ENCODE peak calls at places on chromosomes 5 and 9, in five cellular contexts. W is IMR-90, M is A549, J is H1, S is GM12878. B is an unnamed sample.
A peak's percentile ranks its signal among the peaks of the same experiment; 100 is the strongest.

GRCh38 chr5:131628990-131629389 is 6.0 kb downstream of the RAPGEF6 start:
- DNase-seq in W (peak; percentile 62), M (peak; percentile 18), S (no peak), J (no peak), B (no peak)

GRCh38 chr5:173075137-173075868 is 19.2 kb downstream of the CREBRF start:
- DNase-seq in W (no peak), S (no peak), M (no peak), J (no peak), B (no peak)

GRCh38 chr5:50623666-50624065 is 42.8 kb upstream of the PARP8 start:
- DNase-seq in M (no peak), J (no peak), S (no peak), W (no peak), B (no peak)

GRCh38 chr5:142814122-142814521 is 43.9 kb downstream of the ARHGAP26 start:
- DNase-seq in S (no peak), M (no peak), J (no peak), W (no peak), B (no peak)

GRCh38 chr9:104858271-104858670 is 69.7 kb downstream of the ABCA1 start:
- DNase-seq in W (peak; percentile 75), M (no peak), J (no peak), S (no peak), B (no peak)

GRCh38 chr5:174825587-174825986 is 101.2 kb downstream of the MSX2 start:
- DNase-seq in W (peak; percentile 11), S (no peak), J (no peak), M (no peak), B (peak; percentile 7)

GRCh38 chr5:53027913-53028312 is 38.8 kb downstream of the ITGA2 start:
- DNase-seq in S (no peak), W (peak; percentile 82), M (peak; percentile 39), J (no peak), B (no peak)

GRCh38 chr9:72149231-72149975 is at the start of gene GDA:
- DNase-seq in M (peak; percentile 40), W (no peak), J (peak; percentile 25), S (no peak), B (peak; percentile 68)

GRCh38 chr5:115209279-115209678 is 39.6 kb upstream of the TRIM36 start:
- DNase-seq in J (no peak), W (peak; percentile 2), S (peak; percentile 95), M (no peak), B (no peak)

GRCh38 chr9:115913666-115914065 is 239.9 kb upstream of the PAPPA start:
- DNase-seq in S (no peak), M (no peak), J (no peak), W (peak; percentile 61), B (no peak)

GRCh38 chr9:110125207-110125751 is 82.7 kb downstream of the C9orf152 start:
- DNase-seq in W (peak; percentile 98), S (no peak), M (peak; percentile 94), J (peak; percentile 71), B (no peak)

GRCh38 chr5:169299651-169300467 is 1.1 kb downstream of the SLIT3 start:
- DNase-seq in W (no peak), M (peak; percentile 36), J (no peak), S (no peak), B (no peak)

GRCh38 chr5:143019614-143020515 is 249.7 kb downstream of the ARHGAP26 start:
- DNase-seq in M (no peak), W (no peak), J (no peak), S (peak; percentile 96), B (no peak)

GRCh38 chr9:115250646-115251045 is 132.7 kb upstream of the TNC start:
- DNase-seq in W (peak; percentile 98), J (no peak), M (no peak), S (no peak), B (no peak)

GRCh38 chr9:16626577-16627130 is 243.8 kb downstream of the BNC2 start:
- DNase-seq in J (no peak), S (no peak), W (peak; percentile 89), M (peak; percentile 62), B (no peak)

DNA sequence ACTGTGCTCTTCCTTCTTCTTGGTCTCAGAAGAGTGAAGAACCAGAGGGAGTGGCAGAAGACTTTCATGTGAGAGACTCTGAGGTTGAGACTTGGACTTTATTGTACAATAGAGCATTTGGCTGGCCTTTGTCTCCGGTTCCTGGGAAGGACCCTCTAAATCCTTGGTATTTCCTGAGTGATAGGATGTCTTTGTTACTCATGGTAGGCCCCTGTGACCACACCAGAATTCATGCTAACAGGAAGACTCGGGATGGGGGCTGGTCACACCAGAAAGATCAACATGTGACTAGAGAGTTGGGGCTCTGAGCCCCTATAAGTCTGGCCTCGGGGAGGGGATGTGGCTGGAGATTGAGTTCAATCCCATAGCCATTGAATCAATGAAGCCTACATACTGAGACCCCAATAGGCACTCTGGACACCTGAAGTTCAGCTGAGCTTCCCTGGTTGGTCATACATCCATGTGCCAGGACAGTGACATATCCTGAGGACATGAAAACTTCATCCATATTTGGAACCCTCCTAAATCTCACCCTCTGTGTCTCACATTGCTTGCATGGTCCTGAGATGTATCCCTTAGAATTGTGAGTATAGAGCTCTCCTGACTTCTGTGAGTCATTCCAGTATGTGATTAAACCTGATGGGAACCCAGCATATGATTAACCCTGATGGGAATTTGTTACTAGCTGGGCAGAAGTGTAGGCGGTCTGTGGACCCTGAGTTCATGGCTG is 201.7 kb downstream of the GADD45G start:
- DNase-seq in S (no peak), J (no peak), M (no peak), W (peak; percentile 20), B (no peak)
- TF ChIP-seq CEBPB in S (no peak), J (no peak), M (no peak), W (no peak), B (no peak)

DNA sequence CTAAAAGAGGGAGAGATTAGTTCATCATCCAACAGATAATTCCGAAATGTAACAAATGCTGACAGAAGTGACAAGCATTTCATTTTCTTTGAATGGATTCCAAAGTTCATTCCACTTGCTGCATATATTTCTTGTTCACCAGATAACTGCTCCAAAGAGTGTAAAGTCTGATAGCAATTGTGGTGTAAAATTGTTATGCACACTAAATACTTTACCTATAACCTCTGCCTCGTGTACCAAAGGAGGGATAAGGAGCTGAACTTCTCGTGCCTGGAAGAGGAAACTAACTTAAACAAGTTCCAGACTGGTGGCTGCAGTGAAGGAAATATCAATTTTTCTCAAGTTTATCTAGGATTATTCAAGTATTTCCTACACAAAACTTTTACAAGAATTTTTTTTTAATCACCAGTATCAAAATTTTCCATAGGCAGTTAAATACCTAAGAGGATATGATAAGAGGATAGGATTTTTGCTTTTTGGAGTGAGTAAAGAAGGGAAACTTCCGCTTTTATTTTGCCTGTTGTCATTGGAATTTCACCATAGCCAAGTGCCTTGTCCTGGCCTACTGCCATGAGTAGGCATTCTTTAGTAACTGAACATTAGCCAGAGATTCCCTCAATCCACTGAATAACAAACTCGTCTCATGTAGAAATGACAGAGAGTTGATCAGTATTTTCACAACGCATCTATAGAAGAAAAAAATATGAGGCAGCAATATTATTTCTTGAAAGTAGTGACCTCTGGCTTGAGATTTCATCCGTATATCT is 289.7 kb upstream of the ADAMTSL1 start:
- DNase-seq in M (no peak), W (no peak), S (no peak), J (no peak), B (no peak)
- TF ChIP-seq CEBPB in M (no peak), W (no peak), S (no peak), J (no peak), B (no peak)

DNA sequence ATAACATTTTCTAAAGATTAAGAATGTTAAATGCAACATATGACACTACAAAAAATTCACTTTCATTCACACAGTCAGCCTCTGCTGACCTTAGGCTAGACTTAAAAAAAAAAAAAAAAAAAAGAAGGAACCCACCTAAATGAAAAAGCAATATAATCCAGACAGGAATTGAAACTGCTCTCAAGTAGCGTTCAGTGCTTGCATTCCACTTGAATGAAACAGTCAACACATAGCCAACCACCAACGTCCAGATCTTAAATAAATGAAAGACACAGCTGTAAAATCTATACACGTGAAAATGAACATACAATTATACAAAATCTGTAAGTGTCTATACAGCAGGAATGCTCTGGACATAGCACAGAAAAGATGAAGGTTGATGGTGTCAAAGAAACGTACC is 11.4 kb downstream of the TMEM245 start:
- DNase-seq in J (no peak), W (peak; percentile 71), M (no peak), S (no peak), B (no peak)
- TF ChIP-seq CEBPB in J (no peak), W (no peak), M (no peak), S (no peak), B (no peak)

GRCh38 chr9:36874921-36875320 is 159.1 kb downstream of the PAX5 start:
- DNase-seq in J (no peak), W (peak; percentile 10), S (no peak), M (no peak), B (no peak)
- TF ChIP-seq CEBPB in J (no peak), W (no peak), S (no peak), M (no peak), B (no peak)

DNA sequence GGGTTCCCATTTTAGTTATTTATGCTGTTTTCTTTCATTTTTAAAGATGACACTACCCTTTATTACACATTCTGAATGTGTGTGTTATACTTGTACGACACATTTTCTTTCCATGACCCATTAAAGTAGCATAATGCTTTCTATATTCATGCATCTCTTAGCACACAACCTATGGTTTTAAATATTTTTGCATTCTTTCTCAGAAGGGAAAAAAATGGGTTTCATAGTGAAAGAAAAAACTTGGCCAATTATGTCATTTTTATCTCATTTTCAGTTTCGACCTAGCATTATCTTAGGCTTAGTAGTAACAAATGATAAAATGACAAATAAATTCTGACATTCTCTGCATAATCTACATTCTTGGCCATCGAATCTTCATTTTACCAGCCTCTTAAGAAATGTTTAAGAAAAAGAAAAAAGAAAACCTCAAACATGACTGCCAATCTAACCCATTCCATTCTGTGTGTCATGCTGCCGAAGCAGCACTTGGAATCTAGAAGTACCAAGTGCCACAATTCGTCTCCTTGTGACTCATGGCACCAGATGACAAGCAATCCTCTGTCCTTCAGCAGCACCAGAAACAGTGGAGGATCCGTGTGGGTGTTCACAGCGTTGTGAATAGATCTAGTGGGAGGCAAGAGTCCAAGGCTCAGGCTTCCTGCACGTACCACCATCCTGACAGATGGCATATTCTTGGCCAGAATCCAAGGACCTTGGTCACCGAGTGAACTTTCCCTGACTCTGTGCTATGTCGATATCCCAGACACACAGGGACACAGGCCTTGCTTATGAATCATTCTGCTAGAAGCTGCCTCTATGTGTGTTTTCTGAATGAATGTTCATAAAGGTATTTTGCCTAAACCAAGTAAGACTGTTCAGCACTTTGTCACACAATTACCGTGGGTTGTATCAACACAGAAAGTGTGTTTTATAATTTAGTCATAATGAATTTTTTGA is 502.7 kb downstream of the NR2F1-AS1 start:
- DNase-seq in S (peak; percentile 32), M (peak; percentile 93), W (peak; percentile 93), J (no peak), B (peak; percentile 99)
- TF ChIP-seq CEBPB in S (no peak), M (peak; percentile 65), W (peak; percentile 15), J (no peak), B (peak; percentile 92)

DNA sequence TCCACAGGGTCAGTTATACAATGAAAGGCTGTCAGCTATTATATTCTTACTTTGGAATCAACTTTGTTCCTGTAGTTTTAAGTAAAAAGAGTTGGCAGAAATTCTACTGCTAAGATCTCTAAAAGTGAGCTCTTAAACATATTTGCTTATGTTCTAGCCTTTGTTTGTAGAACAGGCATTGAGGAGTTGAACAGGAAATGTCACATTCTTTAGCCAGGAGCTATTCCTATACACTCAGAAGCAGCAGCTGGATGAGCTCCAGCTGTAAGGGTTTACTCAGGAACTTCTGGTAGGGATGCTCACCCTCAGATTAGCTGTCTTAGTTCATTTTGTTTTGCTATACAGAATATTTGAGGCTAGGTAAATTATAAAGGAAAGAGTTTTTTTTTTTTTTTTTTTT is 22.4 kb upstream of the SPINK14 start:
- DNase-seq in W (peak; percentile 4), M (no peak), S (no peak), J (no peak), B (no peak)
- TF ChIP-seq CEBPB in W (no peak), M (no peak), S (no peak), J (no peak), B (no peak)

GRCh38 chr5:179190851-179191505 is 130.8 kb downstream of the ZNF354C start:
- DNase-seq in M (no peak), S (no peak), J (no peak), W (no peak), B (no peak)
- TF ChIP-seq CEBPB in M (no peak), S (no peak), J (no peak), W (no peak), B (no peak)

GRCh38 chr5:37771731-37772130 is 68.1 kb downstream of the GDNF start:
- DNase-seq in J (no peak), M (no peak), W (peak; percentile 98), S (no peak), B (no peak)
- TF ChIP-seq CEBPB in J (no peak), M (no peak), W (peak; percentile 31), S (no peak), B (no peak)